ENCODE peak calls at places on chromosomes 16 and 17, in six cellular contexts. One of them, this sample, is unnamed.

GRCh38 chr16:82609140-82609539 is 17.6 kb upstream of the CDH13 start:
- DNase-seq in lower lobe of right lung: no peak
- DNase-seq in left ventricle myocardium inferior: peak; percentile 58
- DNase-seq in fibroblast of pulmonary artery: no peak
- DNase-seq in BJ: no peak
- DNase-seq in MCF 10A: no peak
- DNase-seq in this sample: no peak

GRCh38 chr17:10613775-10614513 is 43.2 kb downstream of the MYH3 start:
- DNase-seq in MCF 10A: no peak
- DNase-seq in left ventricle myocardium inferior: no peak
- DNase-seq in fibroblast of pulmonary artery: peak; percentile 17
- DNase-seq in lower lobe of right lung: no peak
- DNase-seq in BJ: no peak
- DNase-seq in this sample: no peak

GRCh38 chr17:29195465-29196081 is 15.4 kb upstream of the MYO18A start:
- DNase-seq in lower lobe of right lung: peak; percentile 60
- DNase-seq in MCF 10A: no peak
- DNase-seq in BJ: no peak
- DNase-seq in fibroblast of pulmonary artery: no peak
- DNase-seq in left ventricle myocardium inferior: no peak
- DNase-seq in this sample: no peak

GRCh38 chr17:42706732-42707131 is 24.4 kb downstream of the CNTNAP1 start:
- DNase-seq in left ventricle myocardium inferior: no peak
- DNase-seq in fibroblast of pulmonary artery: no peak
- DNase-seq in lower lobe of right lung: no peak
- DNase-seq in MCF 10A: no peak
- DNase-seq in BJ: no peak
- DNase-seq in this sample: no peak

GRCh38 chr16:88782454-88783390 is 2.3 kb downstream of the PIEZO1 start:
- DNase-seq in left ventricle myocardium inferior: no peak
- DNase-seq in fibroblast of pulmonary artery: no peak
- DNase-seq in MCF 10A: peak; percentile 90
- DNase-seq in lower lobe of right lung: peak; percentile 45
- DNase-seq in BJ: no peak
- DNase-seq in this sample: no peak

GRCh38 chr17:8062807-8063483 is 24.1 kb downstream of the ALOX15B start:
- DNase-seq in left ventricle myocardium inferior: no peak
- DNase-seq in MCF 10A: no peak
- DNase-seq in lower lobe of right lung: no peak
- DNase-seq in fibroblast of pulmonary artery: no peak
- DNase-seq in BJ: no peak
- DNase-seq in this sample: no peak

GRCh38 chr16:46789499-46790414 is 41.2 kb downstream of the C16orf87 start:
- DNase-seq in MCF 10A: peak; percentile 25
- DNase-seq in lower lobe of right lung: peak; percentile 86
- DNase-seq in left ventricle myocardium inferior: peak; percentile 77
- DNase-seq in BJ: no peak
- DNase-seq in fibroblast of pulmonary artery: peak; percentile 61
- DNase-seq in this sample: peak; percentile 89

GRCh38 chr17:46191332-46192210 is 1.7 kb downstream of the KANSL1 start:
- DNase-seq in lower lobe of right lung: no peak
- DNase-seq in BJ: no peak
- DNase-seq in MCF 10A: peak; percentile 63
- DNase-seq in fibroblast of pulmonary artery: peak; percentile 41
- DNase-seq in left ventricle myocardium inferior: no peak
- DNase-seq in this sample: no peak

GRCh38 chr17:2177235-2177811 is 122.4 kb downstream of the HIC1 start:
- DNase-seq in lower lobe of right lung: no peak
- DNase-seq in fibroblast of pulmonary artery: no peak
- DNase-seq in MCF 10A: peak; percentile 50
- DNase-seq in left ventricle myocardium inferior: no peak
- DNase-seq in BJ: no peak
- DNase-seq in this sample: no peak

GRCh38 chr17:37570527-37571093 is 38.6 kb downstream of the SYNRG start:
- DNase-seq in lower lobe of right lung: peak; percentile 51
- DNase-seq in fibroblast of pulmonary artery: peak; percentile 49
- DNase-seq in BJ: no peak
- DNase-seq in left ventricle myocardium inferior: peak; percentile 25
- DNase-seq in MCF 10A: peak; percentile 90
- DNase-seq in this sample: no peak
- TF ChIP-seq CTCF in lower lobe of right lung: peak; percentile 35
- TF ChIP-seq CTCF in fibroblast of pulmonary artery: peak; percentile 59
- TF ChIP-seq CTCF in BJ: peak; percentile 66
- TF ChIP-seq CTCF in left ventricle myocardium inferior: peak; percentile 65
- TF ChIP-seq CTCF in MCF 10A: peak; percentile 75
- TF ChIP-seq CTCF in this sample: peak; percentile 59

DNA sequence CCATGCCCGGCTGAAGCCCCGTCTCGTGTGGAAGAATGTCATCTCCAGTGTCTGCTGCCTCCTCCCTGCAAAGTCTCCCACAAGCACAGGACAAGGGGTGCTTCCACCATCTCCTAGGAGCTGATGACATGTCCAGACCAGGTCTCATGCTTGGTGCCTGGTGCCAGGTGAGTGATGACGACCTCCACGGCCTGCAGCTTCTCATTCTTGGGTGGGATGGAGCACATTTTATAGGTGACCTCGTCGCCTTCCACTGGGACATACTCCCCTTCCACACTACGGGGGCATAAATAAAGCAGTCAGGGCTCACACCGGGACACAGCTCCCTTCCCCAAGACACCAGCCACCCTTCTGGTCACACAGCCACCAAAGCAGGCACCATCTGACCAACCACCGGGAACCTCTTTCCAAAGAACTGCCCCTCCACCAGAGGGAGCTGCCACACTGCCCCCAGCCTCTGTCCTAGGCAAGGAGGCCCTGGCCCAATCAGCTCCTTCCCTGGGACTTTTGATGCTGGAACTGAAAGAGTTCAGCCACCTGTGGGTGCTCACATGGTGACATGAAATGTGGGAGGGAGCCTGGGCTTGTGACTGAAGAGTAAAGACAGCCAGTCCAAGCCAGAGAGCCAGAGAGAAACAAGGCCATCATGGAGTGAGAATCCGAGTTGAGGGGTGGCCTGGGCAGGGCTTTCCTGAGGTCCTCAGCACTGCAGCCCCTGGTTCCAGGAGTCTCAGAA is 13.6 kb downstream of the CARHSP1 start:
- DNase-seq in lower lobe of right lung: peak; percentile 36
- DNase-seq in BJ: no peak
- DNase-seq in MCF 10A: no peak
- DNase-seq in left ventricle myocardium inferior: no peak
- DNase-seq in fibroblast of pulmonary artery: no peak
- DNase-seq in this sample: no peak
- TF ChIP-seq CTCF in lower lobe of right lung: no peak
- TF ChIP-seq CTCF in BJ: peak; percentile 25
- TF ChIP-seq CTCF in MCF 10A: peak; percentile 23
- TF ChIP-seq CTCF in left ventricle myocardium inferior: no peak
- TF ChIP-seq CTCF in fibroblast of pulmonary artery: peak; percentile 6
- TF ChIP-seq CTCF in this sample: peak; percentile 20

GRCh38 chr16:81598083-81598482 is 153.5 kb downstream of the CMIP start:
- DNase-seq in fibroblast of pulmonary artery: no peak
- DNase-seq in MCF 10A: no peak
- DNase-seq in lower lobe of right lung: no peak
- DNase-seq in left ventricle myocardium inferior: no peak
- DNase-seq in BJ: no peak
- DNase-seq in this sample: no peak
- TF ChIP-seq CTCF in fibroblast of pulmonary artery: no peak
- TF ChIP-seq CTCF in MCF 10A: no peak
- TF ChIP-seq CTCF in lower lobe of right lung: no peak
- TF ChIP-seq CTCF in left ventricle myocardium inferior: no peak
- TF ChIP-seq CTCF in BJ: no peak
- TF ChIP-seq CTCF in this sample: no peak

GRCh38 chr17:30915833-30916611 is 5.7 kb upstream of the ADAP2 start:
- DNase-seq in left ventricle myocardium inferior: no peak
- DNase-seq in BJ: no peak
- DNase-seq in fibroblast of pulmonary artery: no peak
- DNase-seq in MCF 10A: no peak
- DNase-seq in lower lobe of right lung: no peak
- DNase-seq in this sample: no peak

GRCh38 chr17:30917050-30917449 is 4.7 kb upstream of the ADAP2 start:
- DNase-seq in fibroblast of pulmonary artery: no peak
- DNase-seq in lower lobe of right lung: no peak
- DNase-seq in BJ: no peak
- DNase-seq in MCF 10A: no peak
- DNase-seq in left ventricle myocardium inferior: no peak
- DNase-seq in this sample: no peak

GRCh38 chr17:30908717-30909420 is 2.8 kb upstream of the TEFM start:
- DNase-seq in lower lobe of right lung: no peak
- DNase-seq in MCF 10A: no peak
- DNase-seq in left ventricle myocardium inferior: no peak
- DNase-seq in BJ: no peak
- DNase-seq in fibroblast of pulmonary artery: no peak
- DNase-seq in this sample: peak; percentile 2

DNA sequence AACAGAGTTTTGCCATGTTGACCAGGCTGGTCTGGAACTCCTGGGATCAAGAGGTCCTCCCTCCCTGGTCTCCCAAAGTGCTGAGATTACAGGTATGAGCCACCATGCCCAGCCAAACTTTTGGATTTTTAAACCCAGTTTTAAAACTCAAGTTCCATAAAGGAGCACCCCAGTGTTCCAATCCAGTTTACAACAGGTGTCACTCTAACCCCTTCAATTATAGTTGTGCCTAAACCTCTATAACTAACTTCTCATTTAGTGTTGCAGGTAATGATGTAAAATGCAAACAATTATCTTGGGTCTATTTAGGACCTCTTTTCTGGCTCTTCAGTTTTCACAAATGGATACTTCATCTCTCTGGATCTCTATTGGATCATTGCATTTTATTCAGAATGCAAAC is 7.8 kb upstream of the ADAP2 start:
- DNase-seq in fibroblast of pulmonary artery: no peak
- DNase-seq in MCF 10A: no peak
- DNase-seq in BJ: no peak
- DNase-seq in left ventricle myocardium inferior: no peak
- DNase-seq in lower lobe of right lung: no peak
- DNase-seq in this sample: peak; percentile 7
- TF ChIP-seq CTCF in fibroblast of pulmonary artery: no peak
- TF ChIP-seq CTCF in MCF 10A: no peak
- TF ChIP-seq CTCF in BJ: no peak
- TF ChIP-seq CTCF in left ventricle myocardium inferior: no peak
- TF ChIP-seq CTCF in lower lobe of right lung: no peak
- TF ChIP-seq CTCF in this sample: no peak

GRCh38 chr17:79840204-79840988 is 1.2 kb upstream of the CBX4 start:
- DNase-seq in MCF 10A: peak; percentile 36
- DNase-seq in BJ: no peak
- DNase-seq in left ventricle myocardium inferior: peak; percentile 80
- DNase-seq in fibroblast of pulmonary artery: peak; percentile 64
- DNase-seq in lower lobe of right lung: peak; percentile 84
- DNase-seq in this sample: no peak
- TF ChIP-seq CTCF in MCF 10A: peak; percentile 29
- TF ChIP-seq CTCF in BJ: no peak
- TF ChIP-seq CTCF in left ventricle myocardium inferior: no peak
- TF ChIP-seq CTCF in fibroblast of pulmonary artery: no peak
- TF ChIP-seq CTCF in lower lobe of right lung: peak; percentile 32
- TF ChIP-seq CTCF in this sample: peak; percentile 38

GRCh38 chr17:4733073-4733531 is 1.9 kb downstream of the MED11 start:
- DNase-seq in MCF 10A: no peak
- DNase-seq in fibroblast of pulmonary artery: no peak
- DNase-seq in BJ: no peak
- DNase-seq in lower lobe of right lung: peak; percentile 77
- DNase-seq in left ventricle myocardium inferior: no peak
- DNase-seq in this sample: no peak
- TF ChIP-seq CTCF in MCF 10A: no peak
- TF ChIP-seq CTCF in fibroblast of pulmonary artery: no peak
- TF ChIP-seq CTCF in BJ: no peak
- TF ChIP-seq CTCF in lower lobe of right lung: peak; percentile 39
- TF ChIP-seq CTCF in left ventricle myocardium inferior: peak; percentile 19
- TF ChIP-seq CTCF in this sample: no peak

GRCh38 chr16:24955975-24956731 is 59.0 kb downstream of the ARHGAP17 start:
- DNase-seq in lower lobe of right lung: no peak
- DNase-seq in BJ: no peak
- DNase-seq in MCF 10A: no peak
- DNase-seq in fibroblast of pulmonary artery: no peak
- DNase-seq in left ventricle myocardium inferior: no peak
- DNase-seq in this sample: no peak
- TF ChIP-seq CTCF in lower lobe of right lung: no peak
- TF ChIP-seq CTCF in BJ: no peak
- TF ChIP-seq CTCF in MCF 10A: no peak
- TF ChIP-seq CTCF in fibroblast of pulmonary artery: no peak
- TF ChIP-seq CTCF in left ventricle myocardium inferior: peak; percentile 22
- TF ChIP-seq CTCF in this sample: no peak

GRCh38 chr16:18983565-18984424 is at the start of gene TMC7:
- DNase-seq in left ventricle myocardium inferior: peak; percentile 81
- DNase-seq in MCF 10A: peak; percentile 84
- DNase-seq in lower lobe of right lung: peak; percentile 90
- DNase-seq in BJ: no peak
- DNase-seq in fibroblast of pulmonary artery: peak; percentile 83
- DNase-seq in this sample: peak; percentile 97
- TF ChIP-seq CTCF in left ventricle myocardium inferior: peak; percentile 84
- TF ChIP-seq CTCF in MCF 10A: peak; percentile 92
- TF ChIP-seq CTCF in lower lobe of right lung: peak; percentile 80
- TF ChIP-seq CTCF in BJ: peak; percentile 94
- TF ChIP-seq CTCF in fibroblast of pulmonary artery: peak; percentile 67
- TF ChIP-seq CTCF in this sample: peak; percentile 94

GRCh38 chr17:12672944-12673343 is 7.3 kb downstream of the MYOCD start:
- DNase-seq in MCF 10A: no peak
- DNase-seq in left ventricle myocardium inferior: no peak
- DNase-seq in BJ: no peak
- DNase-seq in lower lobe of right lung: no peak
- DNase-seq in fibroblast of pulmonary artery: no peak
- DNase-seq in this sample: no peak
- TF ChIP-seq CTCF in MCF 10A: no peak
- TF ChIP-seq CTCF in left ventricle myocardium inferior: no peak
- TF ChIP-seq CTCF in BJ: no peak
- TF ChIP-seq CTCF in lower lobe of right lung: no peak
- TF ChIP-seq CTCF in fibroblast of pulmonary artery: no peak
- TF ChIP-seq CTCF in this sample: no peak

GRCh38 chr16:54456291-54456690 is 169.7 kb upstream of the IRX3 start:
- DNase-seq in fibroblast of pulmonary artery: no peak
- DNase-seq in lower lobe of right lung: no peak
- DNase-seq in MCF 10A: no peak
- DNase-seq in BJ: no peak
- DNase-seq in left ventricle myocardium inferior: no peak
- DNase-seq in this sample: no peak

GRCh38 chr16:54458923-54459322 is 172.3 kb upstream of the IRX3 start:
- DNase-seq in fibroblast of pulmonary artery: no peak
- DNase-seq in BJ: no peak
- DNase-seq in lower lobe of right lung: no peak
- DNase-seq in MCF 10A: no peak
- DNase-seq in left ventricle myocardium inferior: no peak
- DNase-seq in this sample: no peak

GRCh38 chr16:54455021-54455725 is 168.6 kb upstream of the IRX3 start:
- DNase-seq in BJ: no peak
- DNase-seq in fibroblast of pulmonary artery: no peak
- DNase-seq in left ventricle myocardium inferior: no peak
- DNase-seq in lower lobe of right lung: no peak
- DNase-seq in MCF 10A: no peak
- DNase-seq in this sample: no peak

GRCh38 chr16:54453863-54454262 is 167.3 kb upstream of the IRX3 start:
- DNase-seq in MCF 10A: no peak
- DNase-seq in BJ: no peak
- DNase-seq in lower lobe of right lung: no peak
- DNase-seq in left ventricle myocardium inferior: no peak
- DNase-seq in fibroblast of pulmonary artery: no peak
- DNase-seq in this sample: no peak

GRCh38 chr16:54454616-54455015 is 168.0 kb upstream of the IRX3 start:
- DNase-seq in left ventricle myocardium inferior: no peak
- DNase-seq in fibroblast of pulmonary artery: no peak
- DNase-seq in BJ: no peak
- DNase-seq in MCF 10A: no peak
- DNase-seq in lower lobe of right lung: no peak
- DNase-seq in this sample: no peak
- TF ChIP-seq CTCF in left ventricle myocardium inferior: no peak
- TF ChIP-seq CTCF in fibroblast of pulmonary artery: no peak
- TF ChIP-seq CTCF in BJ: no peak
- TF ChIP-seq CTCF in MCF 10A: no peak
- TF ChIP-seq CTCF in lower lobe of right lung: no peak
- TF ChIP-seq CTCF in this sample: no peak

This sample was measured in osteocyte.